ENCODE peak calls at places on chromosomes 6 and 20, in ten cellular contexts. Q is prostate gland, E is esophagus muscularis mucosa, U is GM23338, X is upper lobe of left lung, P is K562, O is HCT116, I is HepG2, G is transverse colon, R is spleen. Y is an unnamed sample.

GRCh38 chr6:143348531-143348930 is 102.0 kb downstream of the ADAT2 start:
- DNase-seq in U (no peak), E (no peak), O (no peak), I (no peak), G (no peak), Q (no peak), P (no peak), X (no peak), R (no peak), Y (no peak)

GRCh38 chr6:34015576-34015975 is 130.3 kb downstream of the GRM4 start:
- DNase-seq in I (no peak), U (peak), Q (no peak), G (no peak), P (no peak), R (no peak), X (no peak), E (no peak), O (no peak), Y (no peak)

GRCh38 chr6:79034865-79035264 is 43.2 kb downstream of the PHIP start:
- DNase-seq in E (no peak), X (no peak), Q (no peak), O (no peak), I (no peak), U (no peak), P (no peak), R (no peak), G (no peak), Y (no peak)

GRCh38 chr20:20786428-20786827 is 74.0 kb upstream of the RALGAPA2 start:
- DNase-seq in E (no peak), O (no peak), R (peak), X (no peak), G (no peak), U (no peak), Q (no peak), P (no peak), I (no peak), Y (peak)

GRCh38 chr6:74780831-74781230 is 425.0 kb downstream of the COL12A1 start:
- DNase-seq in O (no peak), Q (no peak), G (no peak), E (no peak), X (no peak), U (no peak), P (no peak), R (no peak), I (no peak), Y (no peak)

GRCh38 chr20:25099580-25099979 is 17.6 kb upstream of the VSX1 start:
- DNase-seq in Q (no peak), E (peak), G (no peak), P (no peak), O (no peak), X (no peak), I (no peak), U (no peak), R (no peak), Y (no peak)

GRCh38 chr6:109118955-109119354 is 23.6 kb downstream of the CEP57L1 start:
- DNase-seq in P (no peak), R (no peak), O (no peak), E (no peak), I (no peak), G (no peak), U (no peak), X (no peak), Q (no peak), Y (no peak)

GRCh38 chr20:1879934-1880333 is 15.3 kb upstream of the SIRPA start:
- DNase-seq in E (no peak), P (no peak), R (no peak), X (no peak), U (no peak), Q (no peak), O (no peak), G (no peak), I (no peak), Y (no peak)

GRCh38 chr6:10138917-10139316 is 276.0 kb downstream of the TFAP2A start:
- DNase-seq in X (no peak), Q (no peak), P (no peak), I (no peak), G (no peak), O (no peak), R (no peak), U (no peak), E (no peak), Y (no peak)

GRCh38 chr6:114467931-114468330 is 125.1 kb upstream of the HS3ST5 start:
- DNase-seq in U (no peak), I (no peak), E (no peak), P (no peak), O (no peak), X (no peak), G (no peak), R (no peak), Q (no peak), Y (no peak)

GRCh38 chr6:140773276-140773675 is 1359.4 kb upstream of the GJE1 start:
- DNase-seq in E (no peak), R (no peak), O (no peak), G (no peak), P (no peak), X (no peak), I (no peak), U (no peak), Q (no peak), Y (no peak)

GRCh38 chr6:141490982-141491381 is 641.7 kb upstream of the GJE1 start:
- DNase-seq in O (no peak), Q (no peak), R (no peak), E (no peak), G (no peak), P (no peak), U (no peak), I (no peak), X (no peak), Y (no peak)

GRCh38 chr20:18057106-18057993 is at the start of gene OVOL2:
- DNase-seq in X (peak), G (peak), R (no peak), O (peak), P (peak), I (no peak), E (no peak), Q (peak), U (peak), Y (no peak)

GRCh38 chr6:156160788-156161150 is 616.4 kb upstream of the ARID1B start:
- DNase-seq in R (no peak), P (no peak), O (no peak), G (no peak), X (no peak), Q (no peak), E (no peak), U (no peak), I (no peak), Y (peak)

GRCh38 chr6:112038268-112038667 is 15.6 kb upstream of the CCN6 start:
- DNase-seq in Q (no peak), U (no peak), E (no peak), R (no peak), G (no peak), O (no peak), P (no peak), I (no peak), X (no peak), Y (no peak)

GRCh38 chr6:1575213-1576041 is 34.3 kb upstream of the FOXC1 start:
- DNase-seq in R (no peak), Q (no peak), E (peak), X (peak), P (no peak), I (peak), G (no peak), O (no peak), U (no peak), Y (no peak)

GRCh38 chr6:104940238-104940880 is 16.5 kb upstream of the LIN28B start:
- DNase-seq in O (no peak), U (peak), R (no peak), I (peak), G (no peak), Q (no peak), E (no peak), X (peak), P (no peak), Y (no peak)

GRCh38 chr6:24228681-24229255 is 102.8 kb downstream of the NRSN1 start:
- DNase-seq in E (no peak), X (no peak), P (no peak), G (no peak), U (no peak), O (no peak), Q (no peak), R (no peak), I (peak), Y (no peak)

GRCh38 chr6:128710305-128710704 is 172.6 kb upstream of the LAMA2 start:
- DNase-seq in U (no peak), X (no peak), E (no peak), R (no peak), I (no peak), P (no peak), G (no peak), O (no peak), Q (no peak), Y (no peak)

GRCh38 chr20:32737371-32738223 is 5.7 kb downstream of the COMMD7 start:
- DNase-seq in G (no peak), Q (no peak), O (no peak), E (no peak), I (no peak), X (no peak), P (no peak), U (no peak), R (no peak), Y (no peak)

GRCh38 chr6:21965029-21965428 is 331.8 kb downstream of the PRL start:
- DNase-seq in P (no peak), G (no peak), R (no peak), X (no peak), U (no peak), O (no peak), Q (no peak), E (no peak), I (no peak), Y (no peak)

GRCh38 chr20:18443841-18444240 is 23.0 kb downstream of the DZANK1 start:
- DNase-seq in I (no peak), Q (no peak), X (no peak), G (no peak), O (no peak), R (no peak), E (no peak), U (no peak), P (no peak), Y (no peak)

GRCh38 chr20:8043687-8044278 is 24.2 kb upstream of the TMX4 start:
- DNase-seq in E (no peak), X (no peak), G (no peak), O (peak), U (peak), P (peak), I (peak), R (no peak), Q (peak), Y (peak)

GRCh38 chr6:157323114-157323923 is at the start of gene TMEM242:
- DNase-seq in O (peak), X (peak), G (peak), U (peak), R (peak), Q (peak), I (peak), E (peak), P (peak), Y (peak)

GRCh38 chr6:9766240-9766915 is 648.5 kb downstream of the TFAP2A start:
- DNase-seq in E (no peak), U (no peak), I (no peak), R (no peak), O (peak), Q (no peak), P (no peak), X (no peak), G (no peak), Y (no peak)

GRCh38 chr6:104789770-104790190 is 69.9 kb downstream of the HACE1 start:
- DNase-seq in X (no peak), P (peak), O (peak), G (no peak), U (peak), E (no peak), R (no peak), Q (no peak), I (peak), Y (no peak)

GRCh38 chr6:38522322-38522721 is 117.4 kb downstream of the BTBD9 start:
- DNase-seq in O (no peak), Q (no peak), P (no peak), R (no peak), U (no peak), G (no peak), I (no peak), E (no peak), X (no peak), Y (no peak)

GRCh38 chr6:44001318-44001868 is 125.9 kb downstream of the MRPL14 start:
- DNase-seq in X (no peak), Q (no peak), R (no peak), U (peak), E (no peak), P (peak), I (peak), G (no peak), O (peak), Y (no peak)

GRCh38 chr20:2059411-2059810 is 42.2 kb upstream of the STK35 start:
- DNase-seq in I (no peak), R (no peak), P (no peak), X (no peak), Q (no peak), U (no peak), O (no peak), E (no peak), G (no peak), Y (no peak)

GRCh38 chr20:57332105-57333089 is 2.8 kb downstream of the SPO11 start:
- DNase-seq in Q (no peak), I (no peak), O (no peak), P (no peak), U (peak), R (no peak), E (no peak), X (no peak), G (no peak), Y (no peak)

GRCh38 chr6:142414462-142414861 is 112.7 kb downstream of the ADGRG6 start:
- DNase-seq in P (no peak), X (no peak), G (no peak), I (no peak), U (no peak), O (no peak), Q (no peak), R (no peak), E (no peak), Y (no peak)

GRCh38 chr20:32040142-32040953 is 11.7 kb upstream of the HCK start:
- DNase-seq in U (no peak), R (peak), G (peak), X (peak), P (no peak), I (no peak), Q (peak), E (no peak), O (no peak), Y (peak)

GRCh38 chr6:87589693-87590416 is at the start of the genes ORC3 and RARS2:
- DNase-seq in O (peak), Q (peak), I (peak), X (peak), R (peak), G (peak), U (peak), P (peak), E (peak), Y (peak)
- TF ChIP-seq POLR2AphosphoS5 in O (peak), Q (peak), I (peak), X (peak), R (peak), G (peak), U (peak), P (peak), E (peak), Y (peak)

DNA sequence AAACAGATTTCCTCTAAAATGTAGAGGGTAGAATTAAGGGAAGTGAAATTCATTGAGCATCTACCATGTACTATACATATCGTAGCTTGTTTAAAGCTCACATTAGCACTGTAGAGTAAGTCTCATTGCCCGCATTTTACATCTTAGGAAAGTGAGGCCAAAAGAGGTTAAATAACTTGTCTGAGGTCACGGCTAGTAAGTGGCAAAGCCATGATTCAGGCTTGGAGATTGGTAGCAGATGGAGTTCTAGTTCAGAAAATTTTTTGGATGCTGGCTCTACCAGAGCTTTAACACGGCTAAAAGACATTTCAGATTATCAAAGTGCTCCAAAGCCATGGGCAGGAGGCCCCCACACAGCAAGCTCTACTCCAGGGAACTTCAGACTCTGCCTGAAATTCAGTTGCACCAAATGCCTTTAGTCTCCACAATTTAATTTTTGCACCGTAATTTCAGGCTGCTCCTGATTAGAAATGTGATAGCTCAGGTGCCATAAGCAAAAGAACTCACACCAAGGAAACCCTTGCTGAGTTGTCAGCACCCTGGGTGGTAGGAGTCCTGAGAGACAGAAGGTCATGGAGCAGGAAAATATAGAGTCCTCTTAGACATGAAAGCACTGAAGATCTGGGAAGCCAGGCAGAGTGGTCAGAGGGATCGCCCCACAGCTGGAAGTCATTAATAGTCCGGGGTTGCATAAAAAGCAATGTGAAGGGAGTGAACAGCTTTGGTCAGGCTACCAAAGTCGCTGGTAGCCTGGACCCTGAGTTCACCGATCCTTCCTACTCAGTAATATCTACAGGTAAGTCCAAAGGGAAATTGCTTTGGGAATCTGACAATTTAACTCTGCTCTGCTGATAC is 55.2 kb upstream of the ASIP start:
- DNase-seq in P (no peak), I (no peak), O (no peak), E (peak), G (no peak), X (no peak), R (no peak), Q (no peak), U (no peak), Y (no peak)
- H3K4me3 ChIP-seq in P (no peak), I (no peak), O (no peak), E (no peak), G (no peak), X (no peak), R (no peak), Q (no peak), U (no peak), Y (no peak)

GRCh38 chr20:41135187-41135887 is 2.0 kb upstream of the PLCG1 start:
- DNase-seq in X (no peak), I (peak), R (peak), O (peak), U (peak), E (no peak), Q (peak), G (peak), P (peak), Y (peak)

GRCh38 chr20:41134362-41135186 is 2.8 kb upstream of the PLCG1 start:
- DNase-seq in Q (no peak), O (no peak), U (no peak), P (no peak), E (no peak), R (no peak), G (peak), I (peak), X (no peak), Y (no peak)

GRCh38 chr20:41135888-41136243 is 1.5 kb upstream of the PLCG1 start:
- DNase-seq in Q (no peak), R (no peak), I (no peak), U (no peak), O (no peak), P (no peak), E (no peak), G (peak), X (no peak), Y (no peak)

GRCh38 chr20:41131594-41132387 is 5.6 kb upstream of the PLCG1 start:
- DNase-seq in E (no peak), I (no peak), G (peak), P (no peak), U (no peak), R (no peak), Q (no peak), X (no peak), O (no peak), Y (no peak)

DNA sequence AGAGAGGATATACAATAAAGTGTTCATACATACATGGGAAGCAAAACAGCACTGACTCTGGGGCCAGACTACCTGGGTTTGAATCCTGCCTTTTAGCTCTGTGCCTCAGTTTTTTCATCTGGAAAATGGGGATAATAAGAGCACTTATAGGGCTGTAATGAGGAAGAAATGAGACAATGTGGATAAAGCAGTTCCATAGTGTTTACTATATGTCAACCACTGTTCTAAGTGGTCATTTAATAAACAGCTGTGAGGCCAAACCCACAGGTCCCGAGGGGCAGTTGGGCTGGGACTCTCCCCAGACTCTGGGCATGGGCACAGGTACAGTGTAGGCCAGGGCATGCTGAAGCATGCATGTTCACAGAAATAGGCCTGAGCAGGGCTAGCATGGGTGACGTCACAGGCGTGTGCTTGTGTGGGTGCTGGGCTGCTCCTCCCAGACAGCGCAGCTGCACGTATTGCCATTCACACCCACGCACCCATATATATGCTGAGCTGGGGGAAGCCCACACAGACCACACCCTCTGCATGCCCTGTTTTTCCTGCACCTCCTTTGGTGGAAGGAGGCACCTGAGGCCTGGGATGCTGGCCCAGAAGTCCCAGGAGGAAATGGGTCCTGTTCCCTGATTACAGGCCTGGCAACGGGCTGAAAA is 3.5 kb upstream of the PLCG1 start:
- DNase-seq in O (no peak), I (no peak), Q (peak), E (no peak), X (no peak), P (peak), U (no peak), R (no peak), G (peak), Y (no peak)
- TF ChIP-seq POLR2AphosphoS5 in O (no peak), I (no peak), Q (peak), E (no peak), X (no peak), P (no peak), U (no peak), R (no peak), G (no peak), Y (no peak)

GRCh38 chr6:106103728-106104109 is 17.6 kb downstream of the PRDM1 start:
- DNase-seq in P (no peak), X (no peak), Q (peak), R (no peak), O (no peak), G (peak), E (no peak), U (no peak), I (no peak), Y (no peak)
- H3K4me3 ChIP-seq in P (no peak), X (no peak), Q (peak), R (peak), O (no peak), G (no peak), E (peak), U (no peak), I (no peak), Y (no peak)

GRCh38 chr6:127420558-127420957 is 38.6 kb downstream of the KIAA0408 start:
- DNase-seq in O (peak), X (no peak), U (peak), Q (peak), P (peak), G (peak), I (peak), R (peak), E (no peak), Y (peak)
- TF ChIP-seq POLR2AphosphoS5 in O (no peak), X (no peak), U (no peak), Q (peak), P (no peak), G (no peak), I (no peak), R (no peak), E (peak), Y (no peak)

DNA sequence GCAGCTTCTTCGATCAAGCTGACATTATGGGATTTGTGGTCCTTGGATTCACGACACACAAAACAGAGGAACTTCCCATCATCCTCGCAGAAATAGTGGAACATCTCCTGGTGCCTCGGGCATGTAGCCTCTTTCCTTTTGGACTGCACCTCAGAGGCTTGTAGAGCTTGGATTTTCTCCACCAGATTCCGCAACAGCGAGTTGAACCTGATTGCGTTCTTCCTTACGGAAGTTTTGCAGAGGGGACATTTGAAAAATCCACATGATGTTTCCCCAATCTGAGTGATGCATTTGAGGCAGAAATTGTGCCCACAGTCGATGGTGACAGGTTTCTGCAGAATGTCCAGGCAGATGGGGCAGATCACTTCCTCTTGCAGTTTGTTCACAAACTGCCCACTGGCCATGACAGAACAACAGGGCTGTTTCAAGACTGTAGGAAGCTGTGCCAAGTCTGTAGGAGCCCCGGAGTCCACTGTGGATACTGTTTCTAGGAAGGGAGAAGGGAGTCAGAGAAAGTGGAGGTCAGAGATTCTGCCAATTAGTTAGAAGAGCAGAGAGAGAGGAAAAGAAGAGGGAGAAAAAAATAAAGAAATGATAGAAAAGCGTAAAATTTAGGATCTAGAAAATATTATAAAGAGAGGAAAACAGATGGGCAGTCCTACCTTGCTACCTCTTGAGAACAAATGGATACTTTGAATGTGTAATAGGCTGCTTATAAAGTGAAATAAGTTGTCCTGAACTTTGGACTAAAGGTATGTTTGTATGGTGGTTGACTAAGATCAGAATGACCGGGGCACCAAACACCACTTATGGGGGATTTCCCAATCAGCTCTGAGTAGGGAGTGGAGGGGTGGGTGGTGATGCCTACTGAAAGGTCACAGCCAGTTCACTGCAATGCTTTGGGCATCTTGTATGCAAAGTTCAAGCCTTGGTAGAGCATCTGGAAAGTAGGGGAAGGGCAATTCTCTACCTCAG is at the start of gene TRIM31:
- DNase-seq in R (no peak), Q (no peak), O (no peak), E (no peak), I (peak), G (no peak), U (no peak), X (no peak), P (no peak), Y (no peak)
- H3K4me3 ChIP-seq in R (no peak), Q (no peak), O (no peak), E (no peak), I (no peak), G (peak), U (no peak), X (no peak), P (no peak), Y (no peak)

Y was measured in HL-60.